ENCODE peak calls at places on chromosomes 4 and X, in four cellular contexts. C is NCI-H460, G is mammary epithelial cell, R is H1. P is an unnamed sample.

GRCh38 chr4:138898282-138898681 is 117.3 kb upstream of the NOCT start:
- DNase-seq in G (no peak), R (no peak), C (no peak), P (no peak)

GRCh38 chrX:52380993-52381392 is 12.2 kb downstream of the XAGE2 start:
- DNase-seq in G (no peak), C (no peak), R (no peak), P (no peak)

GRCh38 chr4:178970433-178971140 is 1528.3 kb upstream of the AGA start:
- DNase-seq in C (no peak), R (no peak), G (no peak), P (no peak)

GRCh38 chr4:155248002-155248896 is 39.8 kb downstream of the NPY2R start:
- DNase-seq in G (peak), C (peak), R (peak), P (no peak)

GRCh38 chr4:174595141-174595929 is 73.0 kb upstream of the HPGD start:
- DNase-seq in R (no peak), G (no peak), C (no peak), P (no peak)

GRCh38 chrX:23668335-23668734 is 1.0 kb downstream of the PRDX4 start:
- DNase-seq in G (no peak), C (no peak), R (no peak), P (no peak)

GRCh38 chr4:55633903-55634302 is 2.2 kb downstream of the NMU start:
- DNase-seq in G (no peak), R (no peak), C (no peak), P (no peak)

GRCh38 chr4:187478292-187479205 is 517.0 kb upstream of the ZFP42 start:
- DNase-seq in C (no peak), G (peak), R (no peak), P (peak)

GRCh38 chr4:54539500-54540029 is 118.2 kb upstream of the KIT start:
- DNase-seq in G (no peak), C (peak), R (no peak), P (no peak)

GRCh38 chr4:152065545-152065944 is 304.7 kb upstream of the GATB start:
- DNase-seq in G (no peak), C (no peak), R (no peak), P (no peak)

GRCh38 chrX:136819026-136819425 is 38.3 kb upstream of the ARHGEF6 start:
- DNase-seq in C (no peak), R (no peak), G (no peak), P (no peak)

GRCh38 chrX:75968293-75968692 is 183.2 kb upstream of the MAGEE2 start:
- DNase-seq in G (no peak), R (peak), C (no peak), P (no peak)

GRCh38 chr4:131427000-131427399 is 1722.1 kb upstream of the PCDH10 start:
- DNase-seq in C (no peak), G (no peak), R (no peak), P (no peak)

GRCh38 chr4:54103190-54103574 is 3.2 kb downstream of the GSX2 start:
- DNase-seq in C (no peak), G (no peak), R (no peak), P (no peak)

GRCh38 chrX:105872921-105873320 is 50.6 kb downstream of the NRK start:
- DNase-seq in G (peak), C (no peak), R (no peak), P (peak)

GRCh38 chrX:13304052-13304451 is 15.8 kb downstream of the ATXN3L start:
- DNase-seq in G (no peak), R (no peak), C (no peak), P (no peak)

GRCh38 chr4:85147481-85148076 is 181.1 kb upstream of the WDFY3 start:
- DNase-seq in G (peak), R (no peak), C (peak), P (peak)